ENCODE peak calls at places on chromosomes 1 and 21, in six cellular contexts. One of them, this sample, is unnamed.

GRCh38 chr1:99559166-99559565 is 86.7 kb upstream of the PALMD start:
- DNase-seq in T47D: no peak
- DNase-seq in HS-27A: no peak
- DNase-seq in LoVo: no peak
- DNase-seq in esophagus squamous epithelium: no peak
- DNase-seq in lung microvascular endothelial cell: no peak
- DNase-seq in this sample: no peak

GRCh38 chr1:1775364-1776226 is 2.7 kb downstream of the NADK start:
- DNase-seq in HS-27A: no peak
- DNase-seq in T47D: no peak
- DNase-seq in lung microvascular endothelial cell: no peak
- DNase-seq in esophagus squamous epithelium: no peak
- DNase-seq in LoVo: no peak
- DNase-seq in this sample: peak; percentile 30

GRCh38 chr1:175600721-175601440 is 142.5 kb downstream of the TNR start:
- DNase-seq in LoVo: no peak
- DNase-seq in HS-27A: no peak
- DNase-seq in lung microvascular endothelial cell: no peak
- DNase-seq in T47D: no peak
- DNase-seq in esophagus squamous epithelium: no peak
- DNase-seq in this sample: no peak

GRCh38 chr1:201085902-201086735 is 26.1 kb downstream of the CACNA1S start:
- DNase-seq in lung microvascular endothelial cell: peak; percentile 48
- DNase-seq in HS-27A: peak; percentile 14
- DNase-seq in LoVo: peak; percentile 65
- DNase-seq in T47D: peak; percentile 63
- DNase-seq in esophagus squamous epithelium: no peak
- DNase-seq in this sample: peak; percentile 31

GRCh38 chr1:92404661-92405060 is 82.1 kb downstream of the GFI1 start:
- DNase-seq in esophagus squamous epithelium: no peak
- DNase-seq in T47D: no peak
- DNase-seq in LoVo: peak; percentile 38
- DNase-seq in lung microvascular endothelial cell: no peak
- DNase-seq in HS-27A: peak; percentile 47
- DNase-seq in this sample: no peak

GRCh38 chr1:24754229-24754628 is 9.0 kb downstream of the CLIC4 start:
- DNase-seq in LoVo: no peak
- DNase-seq in HS-27A: no peak
- DNase-seq in T47D: no peak
- DNase-seq in lung microvascular endothelial cell: peak; percentile 91
- DNase-seq in esophagus squamous epithelium: no peak
- DNase-seq in this sample: no peak

GRCh38 chr1:48035371-48036141 is 38.4 kb upstream of the TRABD2B start:
- DNase-seq in HS-27A: no peak
- DNase-seq in lung microvascular endothelial cell: no peak
- DNase-seq in esophagus squamous epithelium: no peak
- DNase-seq in T47D: no peak
- DNase-seq in LoVo: no peak
- DNase-seq in this sample: no peak

GRCh38 chr21:42171091-42172053 is 47.6 kb upstream of the ABCG1 start:
- DNase-seq in LoVo: peak; percentile 78
- DNase-seq in lung microvascular endothelial cell: peak; percentile 8
- DNase-seq in HS-27A: no peak
- DNase-seq in T47D: no peak
- DNase-seq in esophagus squamous epithelium: no peak
- DNase-seq in this sample: no peak

GRCh38 chr1:24564695-24565094 is 8.8 kb downstream of the NCMAP start:
- DNase-seq in HS-27A: no peak
- DNase-seq in esophagus squamous epithelium: no peak
- DNase-seq in LoVo: no peak
- DNase-seq in T47D: no peak
- DNase-seq in lung microvascular endothelial cell: no peak
- DNase-seq in this sample: no peak

GRCh38 chr1:206826409-206826808 is 39.0 kb upstream of the IL20 start:
- DNase-seq in T47D: no peak
- DNase-seq in HS-27A: no peak
- DNase-seq in lung microvascular endothelial cell: no peak
- DNase-seq in esophagus squamous epithelium: no peak
- DNase-seq in LoVo: no peak
- DNase-seq in this sample: no peak

GRCh38 chr1:9996624-9997582 is at the start of gene RBP7:
- DNase-seq in lung microvascular endothelial cell: no peak
- DNase-seq in HS-27A: no peak
- DNase-seq in esophagus squamous epithelium: no peak
- DNase-seq in LoVo: no peak
- DNase-seq in T47D: peak; percentile 39
- DNase-seq in this sample: no peak